ENCODE peak calls at places on chromosomes 16 and 17, in four cellular contexts. B, G, T and L are unnamed samples.

GRCh38 chr16:27325736-27326135 is 12.0 kb downstream of the IL4R start:
- DNase-seq in B (no peak), G (no peak), T (no peak), L (no peak)

GRCh38 chr16:19850131-19850817 is 34.4 kb downstream of the GPRC5B start:
- DNase-seq in B (no peak), G (no peak), T (no peak), L (no peak)

GRCh38 chr17:81898029-81898866 is 3.8 kb upstream of the NPB start:
- DNase-seq in B (no peak), G (no peak), T (peak; percentile 87), L (no peak)

GRCh38 chr16:85609539-85609938 is 3.6 kb upstream of the GSE1 start:
- DNase-seq in B (no peak), G (no peak), T (no peak), L (no peak)

GRCh38 chr16:86935323-86935669 is 356.9 kb downstream of the FOXL1 start:
- DNase-seq in B (no peak), G (no peak), T (no peak), L (no peak)

GRCh38 chr16:16014329-16015224 is 65.2 kb downstream of the ABCC1 start:
- DNase-seq in B (no peak), G (no peak), T (peak; percentile 56), L (no peak)

GRCh38 chr16:7209598-7209997 is 123.0 kb upstream of the RBFOX1 start:
- DNase-seq in B (no peak), G (no peak), T (no peak), L (no peak)

GRCh38 chr16:30660424-30661251 is 2.4 kb downstream of the FBRS start:
- DNase-seq in B (no peak), G (no peak), T (peak; percentile 65), L (no peak)

GRCh38 chr17:61400786-61401279 is 1.2 kb downstream of the TBX2 start:
- DNase-seq in B (no peak), G (no peak), T (peak; percentile 45), L (no peak)

GRCh38 chr17:16171613-16172012 is 43.7 kb downstream of the NCOR1 start:
- DNase-seq in B (no peak), G (no peak), T (peak; percentile 73), L (no peak)

GRCh38 chr17:18258356-18259038 is at the start of gene FLII:
- DNase-seq in B (peak; percentile 50), G (peak; percentile 50), T (peak; percentile 16), L (no peak)

GRCh38 chr17:60525347-60525623 is 757 bp downstream of the APPBP2 start:
- DNase-seq in B (peak; percentile 9), G (no peak), T (no peak), L (no peak)

GRCh38 chr16:82761236-82761635 is 134.5 kb downstream of the CDH13 start:
- DNase-seq in B (no peak), G (peak; percentile 50), T (peak; percentile 85), L (peak; percentile 2)

GRCh38 chr17:74760404-74761105 is 12.1 kb downstream of the NHERF1 start:
- DNase-seq in B (no peak), G (no peak), T (no peak), L (no peak)

GRCh38 chr16:75065149-75065807 is 51.3 kb downstream of the LDHD start:
- DNase-seq in B (no peak), G (no peak), T (no peak), L (no peak)

GRCh38 chr17:77393274-77393600 is 252.5 kb downstream of the SEC14L1 start:
- DNase-seq in B (no peak), G (no peak), T (no peak), L (no peak)

GRCh38 chr17:7809086-7809790 is 24.8 kb upstream of the KDM6B start:
- DNase-seq in B (no peak), G (no peak), T (no peak), L (no peak)

GRCh38 chr16:1985466-1986150 is 1.6 kb downstream of the GFER start:
- DNase-seq in B (no peak), G (no peak), T (no peak), L (no peak)

GRCh38 chr16:87806608-87807546 is 41.1 kb upstream of the KLHDC4 start:
- DNase-seq in B (no peak), G (peak; percentile 51), T (peak; percentile 88), L (peak; percentile 37)

GRCh38 chr17:57906910-57907309 is 48.3 kb downstream of the CUEDC1 start:
- DNase-seq in B (no peak), G (peak; percentile 72), T (no peak), L (peak; percentile 90)

GRCh38 chr17:15262291-15263205 is 2.6 kb downstream of the PMP22 start:
- DNase-seq in B (peak; percentile 56), G (peak; percentile 70), T (peak; percentile 82), L (peak; percentile 80)

GRCh38 chr17:77049440-77049839 is 91.3 kb upstream of the SEC14L1 start:
- DNase-seq in B (no peak), G (no peak), T (no peak), L (no peak)